ENCODE peak calls at places on chromosomes 5 and 9, in seven cellular contexts. One of them, this sample, is unnamed.

GRCh38 chr9:85466834-85467233 is 274.9 kb downstream of the AGTPBP1 start:
- DNase-seq in choroid plexus epithelial cell: no peak
- DNase-seq in thyroid gland: no peak
- DNase-seq in lower lobe of right lung: no peak
- DNase-seq in HuH-7.5: no peak
- DNase-seq in COR-L47: no peak
- DNase-seq in lung: no peak
- DNase-seq in this sample: no peak

GRCh38 chr9:24218656-24219055 is 327.0 kb downstream of the IZUMO3 start:
- DNase-seq in thyroid gland: no peak
- DNase-seq in lower lobe of right lung: no peak
- DNase-seq in choroid plexus epithelial cell: no peak
- DNase-seq in COR-L47: no peak
- DNase-seq in lung: no peak
- DNase-seq in HuH-7.5: no peak
- DNase-seq in this sample: no peak

GRCh38 chr5:142547445-142548374 is 138.2 kb downstream of the FGF1 start:
- DNase-seq in HuH-7.5: no peak
- DNase-seq in choroid plexus epithelial cell: no peak
- DNase-seq in COR-L47: no peak
- DNase-seq in thyroid gland: no peak
- DNase-seq in lung: no peak
- DNase-seq in lower lobe of right lung: no peak
- DNase-seq in this sample: no peak

GRCh38 chr5:1983919-1984695 is 101.4 kb upstream of the IRX4 start:
- DNase-seq in lung: peak
- DNase-seq in lower lobe of right lung: no peak
- DNase-seq in thyroid gland: no peak
- DNase-seq in HuH-7.5: no peak
- DNase-seq in choroid plexus epithelial cell: no peak
- DNase-seq in COR-L47: no peak
- DNase-seq in this sample: no peak

GRCh38 chr5:178074266-178074952 is 38.9 kb upstream of the N4BP3 start:
- DNase-seq in HuH-7.5: no peak
- DNase-seq in lung: no peak
- DNase-seq in thyroid gland: no peak
- DNase-seq in choroid plexus epithelial cell: peak
- DNase-seq in COR-L47: no peak
- DNase-seq in lower lobe of right lung: no peak
- DNase-seq in this sample: no peak

GRCh38 chr9:89639367-89639795 is 34.6 kb downstream of the GADD45G start:
- DNase-seq in HuH-7.5: no peak
- DNase-seq in choroid plexus epithelial cell: no peak
- DNase-seq in lower lobe of right lung: no peak
- DNase-seq in thyroid gland: no peak
- DNase-seq in COR-L47: no peak
- DNase-seq in lung: no peak
- DNase-seq in this sample: no peak

GRCh38 chr5:155475318-155475717 is 461.8 kb downstream of the KIF4B start:
- DNase-seq in HuH-7.5: no peak
- DNase-seq in lung: no peak
- DNase-seq in thyroid gland: no peak
- DNase-seq in COR-L47: no peak
- DNase-seq in lower lobe of right lung: no peak
- DNase-seq in choroid plexus epithelial cell: no peak
- DNase-seq in this sample: no peak

GRCh38 chr5:68395844-68396523 is 180.4 kb downstream of the PIK3R1 start:
- DNase-seq in thyroid gland: no peak
- DNase-seq in lower lobe of right lung: no peak
- DNase-seq in choroid plexus epithelial cell: no peak
- DNase-seq in COR-L47: peak
- DNase-seq in lung: no peak
- DNase-seq in HuH-7.5: no peak
- DNase-seq in this sample: no peak

GRCh38 chr5:1780621-1780945 is 19.1 kb downstream of the MRPL36 start:
- DNase-seq in lung: no peak
- DNase-seq in COR-L47: no peak
- DNase-seq in HuH-7.5: no peak
- DNase-seq in lower lobe of right lung: no peak
- DNase-seq in thyroid gland: no peak
- DNase-seq in choroid plexus epithelial cell: no peak
- DNase-seq in this sample: no peak

GRCh38 chr5:120254385-120254784 is 209.7 kb upstream of the PRR16 start:
- DNase-seq in thyroid gland: no peak
- DNase-seq in lower lobe of right lung: no peak
- DNase-seq in HuH-7.5: no peak
- DNase-seq in COR-L47: no peak
- DNase-seq in choroid plexus epithelial cell: peak
- DNase-seq in lung: no peak
- DNase-seq in this sample: no peak

GRCh38 chr5:116502616-116503015 is 72.0 kb downstream of the SEMA6A start:
- DNase-seq in COR-L47: no peak
- DNase-seq in choroid plexus epithelial cell: peak
- DNase-seq in lung: no peak
- DNase-seq in HuH-7.5: no peak
- DNase-seq in thyroid gland: peak
- DNase-seq in lower lobe of right lung: no peak
- DNase-seq in this sample: peak

GRCh38 chr9:132590318-132591182 is 8.1 kb downstream of the BARHL1 start:
- DNase-seq in HuH-7.5: no peak
- DNase-seq in thyroid gland: no peak
- DNase-seq in COR-L47: no peak
- DNase-seq in lower lobe of right lung: no peak
- DNase-seq in choroid plexus epithelial cell: no peak
- DNase-seq in lung: no peak
- DNase-seq in this sample: no peak

GRCh38 chr5:80959768-80960442 is at the start of gene RASGRF2:
- DNase-seq in lung: peak
- DNase-seq in choroid plexus epithelial cell: peak
- DNase-seq in lower lobe of right lung: no peak
- DNase-seq in HuH-7.5: no peak
- DNase-seq in thyroid gland: peak
- DNase-seq in COR-L47: peak
- DNase-seq in this sample: no peak

GRCh38 chr5:176830422-176831025 is 20.2 kb downstream of the UNC5A start:
- DNase-seq in HuH-7.5: no peak
- DNase-seq in lower lobe of right lung: no peak
- DNase-seq in lung: no peak
- DNase-seq in thyroid gland: no peak
- DNase-seq in COR-L47: no peak
- DNase-seq in choroid plexus epithelial cell: no peak
- DNase-seq in this sample: no peak

GRCh38 chr5:91538179-91538578 is 155.1 kb upstream of the ARRDC3 start:
- DNase-seq in thyroid gland: no peak
- DNase-seq in HuH-7.5: no peak
- DNase-seq in lung: no peak
- DNase-seq in choroid plexus epithelial cell: no peak
- DNase-seq in lower lobe of right lung: no peak
- DNase-seq in COR-L47: no peak
- DNase-seq in this sample: no peak

GRCh38 chr5:134246771-134247329 is 21.0 kb upstream of the PPP2CA start:
- DNase-seq in thyroid gland: no peak
- DNase-seq in lower lobe of right lung: no peak
- DNase-seq in HuH-7.5: no peak
- DNase-seq in choroid plexus epithelial cell: no peak
- DNase-seq in COR-L47: no peak
- DNase-seq in lung: no peak
- DNase-seq in this sample: no peak

GRCh38 chr5:3251784-3252183 is 343.8 kb upstream of the IRX1 start:
- DNase-seq in lower lobe of right lung: no peak
- DNase-seq in HuH-7.5: no peak
- DNase-seq in COR-L47: no peak
- DNase-seq in choroid plexus epithelial cell: no peak
- DNase-seq in lung: peak
- DNase-seq in thyroid gland: no peak
- DNase-seq in this sample: no peak

GRCh38 chr5:122126177-122126701 is 3.1 kb upstream of the ZNF474 start:
- DNase-seq in COR-L47: no peak
- DNase-seq in lower lobe of right lung: no peak
- DNase-seq in choroid plexus epithelial cell: peak
- DNase-seq in thyroid gland: no peak
- DNase-seq in lung: no peak
- DNase-seq in HuH-7.5: no peak
- DNase-seq in this sample: no peak

GRCh38 chr5:121918238-121918637 is 43.5 kb upstream of the SRFBP1 start:
- DNase-seq in choroid plexus epithelial cell: no peak
- DNase-seq in COR-L47: no peak
- DNase-seq in lung: no peak
- DNase-seq in lower lobe of right lung: no peak
- DNase-seq in HuH-7.5: no peak
- DNase-seq in thyroid gland: no peak
- DNase-seq in this sample: no peak

GRCh38 chr9:38287420-38287985 is 105.0 kb upstream of the ALDH1B1 start:
- DNase-seq in HuH-7.5: no peak
- DNase-seq in lower lobe of right lung: no peak
- DNase-seq in COR-L47: no peak
- DNase-seq in choroid plexus epithelial cell: no peak
- DNase-seq in thyroid gland: no peak
- DNase-seq in lung: no peak
- DNase-seq in this sample: no peak

GRCh38 chr9:101131326-101131725 is 102.8 kb downstream of the PLPPR1 start:
- DNase-seq in choroid plexus epithelial cell: no peak
- DNase-seq in lower lobe of right lung: no peak
- DNase-seq in COR-L47: no peak
- DNase-seq in thyroid gland: no peak
- DNase-seq in HuH-7.5: no peak
- DNase-seq in lung: no peak
- DNase-seq in this sample: no peak

GRCh38 chr9:98334796-98335195 is 79.3 kb upstream of the TBC1D2 start:
- DNase-seq in thyroid gland: no peak
- DNase-seq in choroid plexus epithelial cell: no peak
- DNase-seq in lower lobe of right lung: no peak
- DNase-seq in HuH-7.5: no peak
- DNase-seq in COR-L47: no peak
- DNase-seq in lung: no peak
- DNase-seq in this sample: no peak